ENCODE peak calls at places on chromosomes 4 and X, in seven cellular contexts. O is prostate gland, S is cardiac fibroblast, G is Peyer's patch, F is astrocyte of the spinal cord, N is left ventricle myocardium inferior, K is AG09309. W is an unnamed sample.

GRCh38 chrX:150185766-150186165 is 177.4 kb upstream of the MAMLD1 start:
- DNase-seq in O (no peak), S (no peak), G (no peak), F (no peak), N (no peak), K (no peak), W (no peak)

GRCh38 chr4:99856166-99856565 is 38.1 kb downstream of the LAMTOR3 start:
- DNase-seq in O (no peak), S (peak; percentile 64), G (no peak), F (no peak), N (no peak), K (peak; percentile 10), W (peak; percentile 39)

GRCh38 chr4:15451866-15452765 is 17.6 kb upstream of the CC2D2A start:
- DNase-seq in O (no peak), S (peak; percentile 96), G (no peak), F (peak; percentile 97), N (no peak), K (peak; percentile 84), W (peak; percentile 89)

GRCh38 chr4:86331362-86331761 is 28.5 kb downstream of the MAPK10 start:
- DNase-seq in O (peak; percentile 84), S (no peak), G (no peak), F (no peak), N (no peak), K (no peak), W (no peak)

GRCh38 chrX:46820391-46821100 is 16.3 kb upstream of the RP2 start:
- DNase-seq in O (no peak), S (no peak), G (no peak), F (no peak), N (no peak), K (no peak), W (no peak)

GRCh38 chr4:34170941-34171340 is 2073.4 kb downstream of the ARAP2 start:
- DNase-seq in O (no peak), S (peak; percentile 74), G (no peak), F (peak; percentile 33), N (no peak), K (no peak), W (peak; percentile 23)

GRCh38 chr4:3372933-3373465 is 68.8 kb upstream of the HGFAC start:
- DNase-seq in O (no peak), S (no peak), G (peak; percentile 81), F (peak; percentile 5), N (peak; percentile 68), K (no peak), W (no peak)

GRCh38 chr4:39821951-39822350 is 124.0 kb downstream of the UBE2K start:
- DNase-seq in O (no peak), S (no peak), G (no peak), F (no peak), N (no peak), K (no peak), W (no peak)

GRCh38 chrX:132958086-132958703 is at the start of gene HS6ST2:
- DNase-seq in O (no peak), S (no peak), G (no peak), F (no peak), N (no peak), K (no peak), W (no peak)

GRCh38 chrX:19566359-19567141 is 51.2 kb upstream of the MAP3K15 start:
- DNase-seq in O (no peak), S (peak; percentile 57), G (no peak), F (peak; percentile 54), N (no peak), K (peak; percentile 28), W (peak; percentile 15)

GRCh38 chr4:6674500-6675149 is 19.1 kb upstream of the S100P start:
- DNase-seq in O (peak; percentile 63), S (peak; percentile 31), G (peak; percentile 59), F (peak; percentile 29), N (no peak), K (no peak), W (no peak)

DNA sequence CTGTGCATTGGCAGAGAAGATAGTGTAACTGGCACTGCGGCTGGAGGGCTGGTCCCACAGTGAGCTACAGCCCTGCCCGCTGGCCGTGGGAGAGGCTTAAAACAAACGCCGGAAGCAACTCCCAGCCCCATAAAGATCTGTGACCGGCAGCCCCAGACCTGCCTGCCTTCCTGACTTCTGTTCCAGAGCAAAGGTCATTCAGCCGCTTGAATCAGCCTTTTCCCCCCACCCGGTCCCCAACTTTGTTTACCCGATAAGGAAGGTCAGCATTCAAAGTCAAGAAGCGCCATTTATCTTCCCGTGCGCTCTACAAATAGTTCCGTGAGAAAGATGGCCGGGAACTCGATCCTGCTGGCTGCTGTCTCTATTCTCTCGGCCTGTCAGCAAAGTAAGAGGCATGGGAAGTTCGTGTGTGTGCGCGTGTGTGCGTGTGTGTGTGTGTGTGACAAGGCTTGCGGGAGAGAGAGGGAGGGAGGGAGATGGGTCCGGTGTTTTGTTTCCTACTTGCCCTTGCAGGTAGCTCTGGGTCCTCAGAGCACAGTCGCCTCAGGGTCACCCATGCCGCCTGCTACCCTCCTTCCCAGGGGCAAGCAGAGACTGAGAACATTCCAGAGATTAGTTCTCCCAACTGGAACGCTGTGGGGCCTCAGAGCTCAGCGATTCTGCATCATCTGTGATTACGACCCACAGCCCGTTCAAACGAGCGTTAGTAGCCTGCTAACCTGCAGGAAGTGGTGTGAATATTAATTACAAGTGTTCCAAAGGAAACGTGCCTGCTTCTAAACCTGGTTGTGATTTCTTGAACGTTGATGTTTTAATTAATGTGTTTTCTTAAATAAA is at the start of gene MGST2:
- DNase-seq in O (peak; percentile 83), S (peak; percentile 72), G (peak; percentile 47), F (peak; percentile 63), N (peak; percentile 77), K (peak; percentile 44), W (peak; percentile 56)
- H3K4me3 ChIP-seq in O (peak within 1 kb of the TSS; percentile 53), S (peak within 1 kb of the TSS; percentile 63), G (peak within 1 kb of the TSS; percentile 50), F (peak within 1 kb of the TSS; percentile 57), N (peak within 1 kb of the TSS; percentile 72), K (peak within 1 kb of the TSS; percentile 57), W (peak within 1 kb of the TSS; percentile 52)

DNA sequence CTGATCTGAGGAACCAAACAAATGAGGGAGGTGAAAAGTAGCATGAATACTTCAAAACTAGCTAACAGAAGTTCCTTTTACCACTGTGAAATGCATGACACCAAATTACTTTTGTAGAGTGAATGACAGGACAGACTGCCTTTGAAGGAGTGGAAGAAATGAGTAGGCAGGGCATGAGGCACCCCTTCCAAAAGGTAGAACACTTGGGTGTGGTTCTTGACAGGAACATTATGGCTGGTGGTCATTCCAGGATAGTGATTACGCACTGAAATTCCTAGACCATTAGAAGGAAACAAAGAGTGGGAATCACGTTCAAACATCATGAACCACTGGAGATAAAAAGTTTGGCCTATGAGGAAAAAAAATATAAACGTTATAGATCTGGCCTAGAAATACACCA is 4.9 kb downstream of the HUWE1 start:
- DNase-seq in O (no peak), S (peak; percentile 53), G (no peak), F (peak; percentile 12), N (no peak), K (no peak), W (no peak)
- H3K4me3 ChIP-seq in O (no peak overlapping the region), S (peak overlapping the region; percentile 71), G (no peak overlapping the region), F (no peak overlapping the region), N (peak overlapping the region; percentile 77), K (no peak overlapping the region), W (no peak overlapping the region)

DNA sequence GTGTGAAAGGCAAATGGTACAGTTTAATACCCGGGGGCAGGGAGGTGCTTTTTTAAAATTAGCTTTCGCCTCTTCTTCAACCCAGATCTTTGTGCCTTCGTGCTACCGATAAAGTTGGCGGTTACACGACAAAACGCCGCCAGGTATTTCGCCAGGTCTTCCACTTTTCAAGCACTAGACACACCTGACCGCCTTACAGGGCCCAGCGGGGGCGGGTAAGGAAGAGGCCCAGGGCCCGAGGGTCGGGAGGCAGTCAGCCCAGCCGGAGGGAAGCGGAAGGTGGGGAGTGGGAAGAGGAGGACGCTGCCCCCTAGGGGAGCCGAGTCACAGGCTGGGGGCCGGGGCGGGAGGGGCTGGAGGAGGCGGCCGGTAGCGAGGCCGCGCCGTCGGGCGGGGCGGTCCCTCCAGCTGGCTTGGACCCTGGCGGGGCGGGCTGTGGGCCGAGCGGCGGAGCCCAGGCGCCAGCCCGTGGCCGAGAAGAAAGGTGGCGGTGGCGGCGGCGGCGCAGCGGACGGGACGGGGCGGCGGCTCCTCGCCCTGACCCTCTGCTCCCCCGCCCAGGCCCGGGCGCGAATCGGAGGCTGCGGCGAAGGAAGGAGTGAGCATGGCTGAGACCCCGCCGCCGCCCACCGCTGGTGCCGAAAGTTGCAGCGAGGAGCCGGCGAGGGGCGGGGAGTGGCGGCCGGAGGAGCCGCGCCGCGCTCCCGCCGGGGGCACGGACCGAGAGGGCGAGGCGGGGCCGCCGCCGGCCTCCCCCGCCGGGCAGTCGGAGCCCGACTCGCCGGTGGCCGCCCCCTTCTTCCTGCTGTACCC is 16.2 kb downstream of the UTP3 start:
- DNase-seq in O (peak; percentile 78), S (peak; percentile 59), G (peak; percentile 86), F (peak; percentile 83), N (peak; percentile 86), K (no peak), W (no peak)
- H3K4me3 ChIP-seq in O (peak overlapping the region; percentile 95), S (peak overlapping the region; percentile 69), G (peak overlapping the region; percentile 91), F (peak overlapping the region; percentile 64), N (peak overlapping the region; percentile 91), K (peak overlapping the region; percentile 75), W (peak overlapping the region; percentile 71)

DNA sequence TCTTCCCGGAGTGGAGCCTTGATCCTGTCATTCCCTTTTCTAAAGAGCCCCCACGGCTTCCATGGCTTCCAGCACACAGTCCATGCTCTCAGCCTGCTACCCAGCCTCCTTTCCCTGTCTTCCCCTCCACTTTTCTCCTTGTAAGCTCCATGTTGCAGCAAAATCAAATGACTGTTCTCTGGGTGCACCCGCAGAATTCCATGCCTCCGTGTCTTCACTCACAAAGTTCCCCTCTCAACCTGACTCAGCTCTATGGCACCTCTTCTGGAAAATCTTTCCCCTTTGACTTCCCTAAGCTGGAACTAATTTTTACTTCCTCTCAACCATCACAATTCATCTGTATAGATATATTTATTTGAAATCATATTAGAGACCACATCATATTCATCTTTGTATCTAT is 3.5 kb downstream of the SETD7 start:
- DNase-seq in O (no peak), S (peak; percentile 62), G (no peak), F (peak; percentile 40), N (no peak), K (no peak), W (no peak)
- H3K4me3 ChIP-seq in O (no peak overlapping the region), S (no peak overlapping the region), G (no peak overlapping the region), F (no peak overlapping the region), N (peak overlapping the region; percentile 92), K (peak overlapping the region; percentile 6), W (no peak overlapping the region)